ENCODE peak calls at places on chromosome 13, in seven cellular contexts. B is adrenal gland, Y is neural crest cell, P is Calu3, H is body of pancreas, R is GM12864, V is stomach. Q is an unnamed sample.

GRCh38 chr13:46339035-46339666 is 47.9 kb downstream of the RUBCNL start:
- DNase-seq in B (peak; percentile 48), Y (no peak), P (no peak), H (no peak), R (peak; percentile 46), V (no peak), Q (no peak)

GRCh38 chr13:79423801-79424642 is 18.0 kb upstream of the RBM26 start:
- DNase-seq in B (no peak), Y (no peak), P (no peak), H (no peak), R (no peak), V (no peak), Q (no peak)

GRCh38 chr13:33554919-33555791 is 262.8 kb upstream of the RFC3 start:
- DNase-seq in B (no peak), Y (no peak), P (no peak), H (no peak), R (peak; percentile 45), V (no peak), Q (no peak)

GRCh38 chr13:69857188-69857821 is 250.3 kb upstream of the ATXN8OS start:
- DNase-seq in B (no peak), Y (no peak), P (no peak), H (no peak), R (peak; percentile 8), V (no peak), Q (peak; percentile 12)

GRCh38 chr13:32880636-32881035 is 135.6 kb upstream of the KL start:
- DNase-seq in B (no peak), Y (no peak), P (no peak), H (no peak), R (no peak), V (no peak), Q (no peak)

GRCh38 chr13:106133025-106133424 is 402.4 kb downstream of the EFNB2 start:
- DNase-seq in B (no peak), Y (no peak), P (no peak), H (no peak), R (no peak), V (no peak), Q (no peak)

GRCh38 chr13:28046981-28047380 is 53.4 kb downstream of the FLT3 start:
- DNase-seq in B (no peak), Y (no peak), P (no peak), H (no peak), R (no peak), V (no peak), Q (no peak)

GRCh38 chr13:69389899-69390298 is 717.7 kb upstream of the ATXN8OS start:
- DNase-seq in B (no peak), Y (no peak), P (no peak), H (no peak), R (no peak), V (no peak), Q (no peak)

DNA sequence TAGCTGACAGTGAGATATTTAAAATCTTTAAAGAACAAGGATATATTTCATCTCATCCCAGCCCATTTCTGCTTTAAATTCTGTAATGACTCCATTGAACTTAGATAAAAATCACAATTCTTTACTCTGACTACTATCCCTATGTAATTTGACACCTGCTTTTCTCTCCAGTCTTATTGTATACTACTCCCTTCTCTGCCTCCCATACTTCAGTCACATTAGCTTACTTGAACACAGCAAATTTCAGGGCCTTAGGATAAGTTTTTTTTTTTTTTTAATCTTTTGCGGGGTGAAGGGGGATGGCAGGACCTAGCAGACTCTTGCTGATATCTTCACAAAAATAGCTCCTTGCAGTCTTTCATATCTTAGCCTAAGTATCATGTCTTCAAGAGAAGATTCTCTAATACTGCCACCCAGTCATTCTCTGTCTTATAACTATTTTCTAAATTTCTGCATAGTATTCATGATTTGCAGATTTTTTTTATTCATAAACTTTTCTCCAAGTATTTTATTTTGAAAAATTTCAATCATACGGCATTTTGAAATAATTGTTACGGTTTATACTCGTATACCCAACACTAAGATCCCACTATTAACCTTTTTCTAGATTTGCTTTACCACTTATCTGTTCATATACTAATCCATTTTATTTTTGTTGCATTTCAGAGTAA is 151.4 kb downstream of the PCCA start:
- DNase-seq in B (no peak), Y (no peak), P (no peak), H (no peak), R (no peak), V (no peak), Q (no peak)
- TF ChIP-seq CTCF in B (no peak), Y (no peak), P (no peak), H (no peak), R (no peak), V (no peak), Q (no peak)

GRCh38 chr13:31614073-31614472 is 125.3 kb upstream of the RXFP2 start:
- DNase-seq in B (no peak), Y (no peak), P (no peak), H (no peak), R (no peak), V (no peak), Q (no peak)
- TF ChIP-seq CTCF in B (no peak), Y (no peak), P (no peak), H (no peak), R (no peak), V (no peak), Q (no peak)

DNA sequence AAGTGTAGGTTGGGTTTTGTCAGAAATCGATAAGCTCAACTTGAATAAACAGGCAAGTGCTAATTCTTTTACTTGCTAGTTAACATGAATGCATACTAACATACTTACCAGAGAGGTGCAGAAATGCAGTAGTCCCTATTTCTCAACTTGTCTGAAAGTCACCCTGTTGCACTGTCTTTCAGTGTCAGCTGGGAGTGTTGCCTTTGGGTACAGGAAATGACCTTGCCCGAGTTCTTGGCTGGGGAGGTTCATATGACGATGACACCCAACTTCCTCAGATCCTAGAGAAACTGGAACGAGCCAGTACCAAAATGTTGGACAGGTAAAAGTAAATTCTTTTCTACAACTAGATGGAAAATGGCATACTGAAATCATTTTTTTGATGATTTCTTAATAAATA is 103.5 kb upstream of the AKAP11 start:
- DNase-seq in B (no peak), Y (no peak), P (no peak), H (no peak), R (no peak), V (no peak), Q (no peak)
- TF ChIP-seq CTCF in B (no peak), Y (no peak), P (no peak), H (no peak), R (no peak), V (no peak), Q (no peak)

DNA sequence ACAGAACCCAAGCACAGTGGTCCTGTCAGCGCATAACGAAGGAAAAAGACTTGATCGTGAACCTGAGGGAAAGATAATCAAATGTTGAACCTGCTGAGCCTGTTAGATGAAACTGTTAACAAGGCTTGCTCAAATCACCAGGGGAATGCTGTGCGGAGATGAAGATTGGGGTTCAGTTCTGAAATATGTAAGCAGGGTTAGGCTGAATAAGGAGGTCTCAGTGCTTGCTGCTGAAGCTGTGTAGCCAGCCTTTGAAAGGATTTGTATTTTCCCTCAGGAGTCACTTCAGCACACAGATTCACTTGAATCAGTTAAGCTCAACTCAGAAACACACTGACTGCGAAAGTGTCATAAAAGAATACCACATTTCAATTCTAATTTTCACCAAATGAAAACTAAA is 793.5 kb downstream of the OLFM4 start:
- DNase-seq in B (no peak), Y (no peak), P (no peak), H (no peak), R (no peak), V (no peak), Q (no peak)
- TF ChIP-seq CTCF in B (no peak), Y (no peak), P (no peak), H (no peak), R (no peak), V (no peak), Q (no peak)

GRCh38 chr13:19960673-19961015 is 2.1 kb downstream of the ZMYM2 start:
- DNase-seq in B (no peak), Y (no peak), P (no peak), H (no peak), R (no peak), V (no peak), Q (no peak)

GRCh38 chr13:19958119-19959111 is at the start of gene ZMYM2:
- DNase-seq in B (peak; percentile 98), Y (peak; percentile 98), P (peak; percentile 97), H (peak; percentile 99), R (peak; percentile 89), V (peak; percentile 99), Q (peak; percentile 100)

GRCh38 chr13:19959831-19960672 is 1.5 kb downstream of the ZMYM2 start:
- DNase-seq in B (peak; percentile 93), Y (peak; percentile 67), P (peak; percentile 76), H (peak; percentile 86), R (peak; percentile 77), V (peak; percentile 83), Q (peak; percentile 77)

GRCh38 chr13:19957320-19958118 is 1.0 kb upstream of the ZMYM2 start:
- DNase-seq in B (peak; percentile 81), Y (peak; percentile 66), P (peak; percentile 59), H (peak; percentile 70), R (peak; percentile 70), V (peak; percentile 78), Q (peak; percentile 67)

GRCh38 chr13:19959141-19959830 is 759 bp downstream of the ZMYM2 start:
- DNase-seq in B (peak; percentile 64), Y (peak; percentile 45), P (peak; percentile 50), H (peak; percentile 61), R (no peak), V (peak; percentile 51), Q (peak; percentile 58)
- TF ChIP-seq CTCF in B (no peak), Y (no peak), P (peak; percentile 9), H (peak; percentile 34), R (peak; percentile 11), V (no peak), Q (no peak)

GRCh38 chr13:91247768-91248167 is 99.7 kb upstream of the MIR17HG start:
- DNase-seq in B (no peak), Y (no peak), P (no peak), H (no peak), R (no peak), V (no peak), Q (no peak)
- TF ChIP-seq CTCF in B (peak; percentile 26), Y (peak; percentile 77), P (no peak), H (no peak), R (no peak), V (no peak), Q (peak; percentile 54)

DNA sequence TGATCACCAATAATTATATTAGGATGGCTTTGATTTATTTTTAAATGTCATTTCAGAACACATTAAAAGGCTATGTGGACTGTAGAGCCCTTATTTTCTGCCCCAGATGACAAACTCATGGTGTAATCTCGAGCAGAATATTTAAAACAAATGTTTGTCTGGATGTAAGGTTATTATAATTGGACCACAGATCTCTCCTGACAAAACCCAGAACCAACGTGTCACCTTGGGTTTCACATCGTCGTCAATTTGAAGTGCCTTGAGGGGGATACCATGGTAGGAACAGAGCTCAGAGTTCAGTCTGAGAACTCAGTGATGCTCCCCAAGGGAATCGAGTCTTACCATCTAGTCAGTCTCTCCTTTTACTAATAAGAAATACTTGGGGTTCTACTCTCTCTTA is 2.8 kb downstream of the SACS start:
- DNase-seq in B (no peak), Y (no peak), P (no peak), H (no peak), R (no peak), V (no peak), Q (no peak)
- TF ChIP-seq CTCF in B (no peak), Y (no peak), P (no peak), H (no peak), R (no peak), V (no peak), Q (no peak)